ENCODE peak calls at places on chromosomes 13 and 19, in seven cellular contexts. C is cardiac fibroblast; I is NCI-H2081 treated with DMSO at 0.1 percent for 48 hours; H is H4; E is left ventricle myocardium inferior; Y is activated naive CD4-positive, alpha-beta T cell treated with Interleukin-2 at 50 U/mL for 16 hours; Z is AG04450. Q is an unnamed sample.

GRCh38 chr19:46299004-46299509 is 2.2 kb downstream of the HIF3A start:
- DNase-seq in E (peak), H (peak), Y (no peak), Z (peak), C (peak), I (no peak), Q (peak)

GRCh38 chr19:57903298-57904174 is 12.9 kb downstream of the ZNF417 start:
- DNase-seq in C (peak), E (no peak), Y (no peak), Z (no peak), I (no peak), H (peak), Q (peak)

GRCh38 chr13:65825039-65825438 is 1405.1 kb downstream of the PCDH9 start:
- DNase-seq in H (no peak), C (no peak), E (no peak), I (no peak), Y (no peak), Z (no peak), Q (no peak)

GRCh38 chr13:21006141-21007005 is 55.0 kb downstream of the LATS2 start:
- DNase-seq in E (no peak), I (no peak), H (no peak), Y (no peak), C (no peak), Z (no peak), Q (no peak)

GRCh38 chr19:7831452-7831851 is 1.4 kb downstream of the EVI5L start:
- DNase-seq in Y (no peak), E (no peak), I (no peak), C (peak), H (peak), Z (no peak), Q (no peak)

GRCh38 chr19:44777715-44778347 is at the start of gene CBLC:
- DNase-seq in C (no peak), E (no peak), Z (no peak), Y (no peak), H (no peak), I (no peak), Q (peak)

GRCh38 chr19:3160219-3160618 is 18.4 kb upstream of the S1PR4 start:
- DNase-seq in E (no peak), C (no peak), H (no peak), Y (no peak), Z (no peak), I (no peak), Q (no peak)

GRCh38 chr19:45469835-45470146 is 2.0 kb downstream of the FOSB start:
- DNase-seq in H (peak), I (no peak), C (no peak), E (no peak), Y (peak), Z (no peak), Q (no peak)

GRCh38 chr19:42571136-42571535 is 23.6 kb downstream of the CEACAM8 start:
- DNase-seq in Y (no peak), E (no peak), Z (no peak), H (no peak), I (no peak), C (no peak), Q (no peak)

GRCh38 chr19:46431824-46432223 is 3.1 kb upstream of the PNMA8C start:
- DNase-seq in H (no peak), Y (no peak), Z (no peak), I (no peak), C (no peak), E (no peak), Q (no peak)

GRCh38 chr19:31232871-31233270 is 116.4 kb downstream of the TSHZ3 start:
- DNase-seq in Z (peak), H (no peak), E (no peak), I (no peak), Y (no peak), C (peak), Q (no peak)

GRCh38 chr13:112978561-112979405 is 9.8 kb downstream of the MCF2L start:
- DNase-seq in E (peak), I (no peak), Y (no peak), H (no peak), C (no peak), Z (no peak), Q (no peak)

Q was measured in lower leg skin.